ENCODE peak calls at places on chromosome 20, in seven cellular contexts. One of them, this sample, is unnamed.

GRCh38 chr20:33030076-33030475 is 1.4 kb upstream of the BPIFB6 start:
- DNase-seq in mammary epithelial cell: no peak
- DNase-seq in lung: no peak
- DNase-seq in neuronal stem cell: no peak
- DNase-seq in mesendoderm: no peak
- DNase-seq in neural progenitor cell: no peak
- DNase-seq in H9: no peak
- DNase-seq in this sample: no peak

GRCh38 chr20:40493071-40493470 is 196.0 kb downstream of the MAFB start:
- DNase-seq in H9: no peak
- DNase-seq in lung: peak
- DNase-seq in neuronal stem cell: no peak
- DNase-seq in neural progenitor cell: no peak
- DNase-seq in mesendoderm: no peak
- DNase-seq in mammary epithelial cell: peak
- DNase-seq in this sample: peak

GRCh38 chr20:23652371-23652770 is 14.6 kb upstream of the CST3 start:
- DNase-seq in mesendoderm: no peak
- DNase-seq in neuronal stem cell: no peak
- DNase-seq in neural progenitor cell: no peak
- DNase-seq in H9: no peak
- DNase-seq in mammary epithelial cell: peak
- DNase-seq in lung: no peak
- DNase-seq in this sample: no peak

GRCh38 chr20:34578040-34578439 is 19.5 kb downstream of the MAP1LC3A start:
- DNase-seq in neural progenitor cell: no peak
- DNase-seq in lung: no peak
- DNase-seq in mesendoderm: no peak
- DNase-seq in H9: no peak
- DNase-seq in neuronal stem cell: no peak
- DNase-seq in mammary epithelial cell: no peak
- DNase-seq in this sample: peak

GRCh38 chr20:61899971-61900370 is 165.7 kb downstream of the TAF4 start:
- DNase-seq in H9: no peak
- DNase-seq in mammary epithelial cell: no peak
- DNase-seq in mesendoderm: no peak
- DNase-seq in neuronal stem cell: no peak
- DNase-seq in lung: no peak
- DNase-seq in neural progenitor cell: no peak
- DNase-seq in this sample: no peak

GRCh38 chr20:55533601-55534000 is 471.7 kb downstream of the CBLN4 start:
- DNase-seq in H9: no peak
- DNase-seq in neuronal stem cell: no peak
- DNase-seq in mesendoderm: no peak
- DNase-seq in mammary epithelial cell: no peak
- DNase-seq in lung: no peak
- DNase-seq in neural progenitor cell: no peak
- DNase-seq in this sample: no peak

GRCh38 chr20:8183526-8183925 is 51.5 kb downstream of the PLCB1 start:
- DNase-seq in mammary epithelial cell: no peak
- DNase-seq in H9: no peak
- DNase-seq in lung: no peak
- DNase-seq in neural progenitor cell: no peak
- DNase-seq in mesendoderm: no peak
- DNase-seq in neuronal stem cell: no peak
- DNase-seq in this sample: peak

GRCh38 chr20:21862224-21862927 is 156.9 kb downstream of the PAX1 start:
- DNase-seq in mammary epithelial cell: no peak
- DNase-seq in neural progenitor cell: peak
- DNase-seq in neuronal stem cell: no peak
- DNase-seq in mesendoderm: peak
- DNase-seq in lung: no peak
- DNase-seq in H9: peak
- DNase-seq in this sample: no peak

DNA sequence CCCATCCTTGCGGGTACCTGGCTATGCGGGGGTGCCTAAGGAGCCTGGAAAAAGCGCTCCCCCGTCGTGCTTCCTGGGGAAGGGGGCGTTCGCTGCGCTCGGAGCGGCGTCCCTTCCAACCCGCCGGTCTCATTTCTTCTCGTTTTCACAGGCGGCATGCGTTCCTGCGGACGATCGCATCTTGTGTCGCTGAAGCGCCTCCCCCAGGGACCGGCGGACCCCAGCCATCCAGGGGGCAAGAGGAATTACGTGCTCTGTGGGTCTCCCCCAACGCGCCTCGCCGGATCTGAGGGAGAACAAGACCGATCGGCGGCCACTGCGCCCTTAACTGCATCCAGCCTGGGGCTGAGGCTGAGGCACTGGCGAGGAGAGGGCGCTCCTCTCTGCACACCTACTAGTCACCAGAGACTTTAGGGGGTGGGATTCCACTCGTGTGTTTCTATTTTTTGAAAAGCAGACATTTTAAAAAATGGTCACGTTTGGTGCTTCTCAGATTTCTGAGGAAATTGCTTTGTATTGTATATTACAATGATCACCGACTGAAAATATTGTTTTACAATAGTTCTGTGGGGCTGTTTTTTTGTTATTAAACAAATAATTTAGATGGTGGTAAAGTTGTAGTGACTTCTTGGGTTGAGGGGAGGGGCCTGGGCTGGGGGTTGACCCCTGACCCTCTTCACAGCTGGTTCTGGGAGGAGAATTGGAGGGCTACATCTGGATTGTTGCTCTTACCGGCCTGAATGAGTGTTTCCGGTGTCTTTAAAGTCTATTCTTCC is 1.0 kb downstream of the ID1 start:
- DNase-seq in neural progenitor cell: peak
- DNase-seq in mammary epithelial cell: peak
- DNase-seq in mesendoderm: peak
- DNase-seq in lung: peak
- DNase-seq in neuronal stem cell: no peak
- DNase-seq in H9: peak
- DNase-seq in this sample: peak
- H3K27ac ChIP-seq in neural progenitor cell: no peak
- H3K27ac ChIP-seq in mammary epithelial cell: peak
- H3K27ac ChIP-seq in mesendoderm: peak
- H3K27ac ChIP-seq in lung: peak
- H3K27ac ChIP-seq in neuronal stem cell: no peak
- H3K27ac ChIP-seq in H9: no peak
- H3K27ac ChIP-seq in this sample: peak

GRCh38 chr20:48373555-48373934 is 454.3 kb downstream of the PREX1 start:
- DNase-seq in H9: no peak
- DNase-seq in mammary epithelial cell: no peak
- DNase-seq in lung: no peak
- DNase-seq in mesendoderm: no peak
- DNase-seq in neuronal stem cell: no peak
- DNase-seq in neural progenitor cell: no peak
- DNase-seq in this sample: no peak

GRCh38 chr20:48371211-48371610 is 456.6 kb downstream of the PREX1 start:
- DNase-seq in mammary epithelial cell: no peak
- DNase-seq in mesendoderm: no peak
- DNase-seq in neural progenitor cell: no peak
- DNase-seq in H9: no peak
- DNase-seq in lung: no peak
- DNase-seq in neuronal stem cell: no peak
- DNase-seq in this sample: no peak

GRCh38 chr20:48377940-48378339 is 449.9 kb downstream of the PREX1 start:
- DNase-seq in neural progenitor cell: no peak
- DNase-seq in neuronal stem cell: no peak
- DNase-seq in lung: no peak
- DNase-seq in H9: no peak
- DNase-seq in mammary epithelial cell: no peak
- DNase-seq in mesendoderm: no peak
- DNase-seq in this sample: no peak

GRCh38 chr20:48375804-48376203 is 452.0 kb downstream of the PREX1 start:
- DNase-seq in mammary epithelial cell: no peak
- DNase-seq in lung: no peak
- DNase-seq in mesendoderm: no peak
- DNase-seq in H9: no peak
- DNase-seq in neural progenitor cell: peak
- DNase-seq in neuronal stem cell: no peak
- DNase-seq in this sample: no peak

DNA sequence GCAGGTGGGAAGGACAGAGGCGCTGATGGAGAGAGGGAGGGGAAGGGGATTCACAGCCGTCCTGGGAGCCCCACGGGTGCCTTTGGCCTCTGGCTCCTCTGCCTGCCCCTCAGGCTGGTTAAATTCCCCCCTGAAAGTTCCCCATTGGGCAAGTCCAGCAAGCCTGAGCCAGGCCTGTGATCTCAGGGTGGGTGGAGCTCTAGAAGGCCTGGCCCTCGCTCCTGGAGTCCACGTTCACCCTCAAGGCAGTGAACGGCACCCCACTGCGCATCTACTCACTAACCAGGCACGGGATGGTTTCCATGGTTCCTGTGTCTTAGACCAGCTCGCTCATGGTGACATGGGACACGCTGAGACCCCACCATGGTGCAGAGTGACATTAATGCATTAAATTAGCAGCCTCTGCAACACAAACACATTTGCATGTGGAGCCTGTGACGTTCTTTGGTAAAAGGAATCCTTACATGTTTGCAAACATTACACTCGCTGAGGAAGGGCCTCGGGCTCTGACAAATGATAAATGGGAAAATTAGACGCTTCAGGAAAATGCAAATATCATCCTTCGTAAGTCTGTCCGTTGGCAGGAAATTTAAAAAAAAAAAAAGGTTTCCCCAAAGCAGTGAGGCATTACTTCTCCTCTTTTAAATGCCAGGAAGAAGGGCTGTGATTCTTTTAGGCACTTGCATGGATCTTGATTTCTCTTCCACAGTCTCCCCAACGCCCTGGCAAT is 452.6 kb downstream of the PREX1 start:
- DNase-seq in neuronal stem cell: no peak
- DNase-seq in mesendoderm: no peak
- DNase-seq in neural progenitor cell: no peak
- DNase-seq in H9: no peak
- DNase-seq in lung: no peak
- DNase-seq in mammary epithelial cell: no peak
- DNase-seq in this sample: no peak
- H3K27ac ChIP-seq in neuronal stem cell: no peak
- H3K27ac ChIP-seq in mesendoderm: no peak
- H3K27ac ChIP-seq in neural progenitor cell: no peak
- H3K27ac ChIP-seq in H9: no peak
- H3K27ac ChIP-seq in lung: no peak
- H3K27ac ChIP-seq in mammary epithelial cell: no peak
- H3K27ac ChIP-seq in this sample: no peak

GRCh38 chr20:36744764-36745191 is 1.1 kb downstream of the NDRG3 start:
- DNase-seq in H9: peak
- DNase-seq in lung: no peak
- DNase-seq in neuronal stem cell: no peak
- DNase-seq in mesendoderm: peak
- DNase-seq in neural progenitor cell: peak
- DNase-seq in mammary epithelial cell: peak
- DNase-seq in this sample: peak

GRCh38 chr20:36742558-36742957 is 3.3 kb downstream of the NDRG3 start:
- DNase-seq in lung: no peak
- DNase-seq in neuronal stem cell: no peak
- DNase-seq in H9: no peak
- DNase-seq in mammary epithelial cell: no peak
- DNase-seq in mesendoderm: no peak
- DNase-seq in neural progenitor cell: no peak
- DNase-seq in this sample: no peak

GRCh38 chr20:36745927-36746659 is at the start of gene NDRG3:
- DNase-seq in mesendoderm: peak
- DNase-seq in lung: peak
- DNase-seq in neuronal stem cell: peak
- DNase-seq in neural progenitor cell: peak
- DNase-seq in H9: peak
- DNase-seq in mammary epithelial cell: peak
- DNase-seq in this sample: peak

GRCh38 chr20:36744243-36744642 is 1.6 kb downstream of the NDRG3 start:
- DNase-seq in mammary epithelial cell: no peak
- DNase-seq in neuronal stem cell: no peak
- DNase-seq in lung: no peak
- DNase-seq in mesendoderm: no peak
- DNase-seq in H9: no peak
- DNase-seq in neural progenitor cell: no peak
- DNase-seq in this sample: peak

GRCh38 chr20:36745234-36745926 is 510 bp downstream of the NDRG3 start:
- DNase-seq in neuronal stem cell: no peak
- DNase-seq in H9: no peak
- DNase-seq in lung: peak
- DNase-seq in mesendoderm: peak
- DNase-seq in mammary epithelial cell: peak
- DNase-seq in neural progenitor cell: peak
- DNase-seq in this sample: peak
- H3K27ac ChIP-seq in neuronal stem cell: no peak
- H3K27ac ChIP-seq in H9: no peak
- H3K27ac ChIP-seq in lung: peak
- H3K27ac ChIP-seq in mesendoderm: peak
- H3K27ac ChIP-seq in mammary epithelial cell: no peak
- H3K27ac ChIP-seq in neural progenitor cell: no peak
- H3K27ac ChIP-seq in this sample: peak

DNA sequence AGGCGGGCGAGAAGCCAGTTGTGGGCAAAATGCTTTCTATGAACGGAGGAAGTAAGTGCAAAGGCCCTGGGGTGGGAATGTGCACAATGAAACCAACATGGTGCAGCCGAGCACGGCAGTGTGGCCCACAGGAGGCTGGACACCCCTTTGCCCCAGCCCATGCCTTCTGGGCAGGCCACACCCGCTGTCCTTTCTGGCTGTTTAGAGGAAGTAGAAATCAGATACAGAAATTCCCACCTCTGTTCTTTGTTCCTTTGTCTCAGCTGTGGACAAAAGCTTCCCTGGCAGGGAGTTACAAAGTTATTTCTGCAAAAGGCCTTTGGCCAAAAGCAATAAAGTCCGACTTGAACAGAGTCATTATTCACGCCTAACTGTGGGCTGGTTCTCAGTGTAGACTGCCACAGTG is 11.9 kb downstream of the SULF2 start:
- DNase-seq in neural progenitor cell: no peak
- DNase-seq in H9: no peak
- DNase-seq in lung: no peak
- DNase-seq in neuronal stem cell: no peak
- DNase-seq in mammary epithelial cell: no peak
- DNase-seq in mesendoderm: no peak
- DNase-seq in this sample: no peak
- H3K27ac ChIP-seq in neural progenitor cell: no peak
- H3K27ac ChIP-seq in H9: no peak
- H3K27ac ChIP-seq in lung: no peak
- H3K27ac ChIP-seq in neuronal stem cell: peak
- H3K27ac ChIP-seq in mammary epithelial cell: no peak
- H3K27ac ChIP-seq in mesendoderm: no peak
- H3K27ac ChIP-seq in this sample: no peak

GRCh38 chr20:50517817-50518154 is 7.6 kb downstream of the PTPN1 start:
- DNase-seq in neural progenitor cell: no peak
- DNase-seq in H9: no peak
- DNase-seq in mesendoderm: no peak
- DNase-seq in mammary epithelial cell: no peak
- DNase-seq in neuronal stem cell: no peak
- DNase-seq in lung: no peak
- DNase-seq in this sample: no peak
- H3K27ac ChIP-seq in neural progenitor cell: no peak
- H3K27ac ChIP-seq in H9: no peak
- H3K27ac ChIP-seq in mesendoderm: no peak
- H3K27ac ChIP-seq in mammary epithelial cell: peak
- H3K27ac ChIP-seq in neuronal stem cell: no peak
- H3K27ac ChIP-seq in lung: no peak
- H3K27ac ChIP-seq in this sample: peak